ENCODE peak calls at places on chromosomes 1 and 21, in five cellular contexts. J, P, C, Z and R are unnamed samples.

GRCh38 chr1:203219171-203219570 is 10.3 kb downstream of the CHIT1 start:
- DNase-seq in J (no peak), P (no peak), C (no peak), Z (no peak), R (no peak)

GRCh38 chr1:28507247-28507645 is 1.4 kb downstream of the RCC1 start:
- DNase-seq in J (no peak), P (no peak), C (peak; percentile 59), Z (peak; percentile 53), R (no peak)

GRCh38 chr21:33801424-33802405 is 113.9 kb downstream of the ATP5PO start:
- DNase-seq in J (no peak), P (peak; percentile 1), C (no peak), Z (peak; percentile 36), R (peak; percentile 73)

GRCh38 chr1:197314672-197315071 is 46.6 kb downstream of the CRB1 start:
- DNase-seq in J (no peak), P (no peak), C (no peak), Z (no peak), R (no peak)

GRCh38 chr1:204741440-204741839 is 55.9 kb upstream of the LRRN2 start:
- DNase-seq in J (no peak), P (no peak), C (no peak), Z (no peak), R (no peak)

GRCh38 chr1:21655748-21656147 is 13.4 kb downstream of the RAP1GAP start:
- DNase-seq in J (no peak), P (peak; percentile 33), C (no peak), Z (no peak), R (peak; percentile 44)

GRCh38 chr1:156154317-156154749 is 948 bp downstream of the SEMA4A start:
- DNase-seq in J (no peak), P (no peak), C (no peak), Z (no peak), R (no peak)

GRCh38 chr1:201021333-201022177 is 2.0 kb downstream of the KIF21B start:
- DNase-seq in J (no peak), P (no peak), C (no peak), Z (no peak), R (no peak)

GRCh38 chr1:110235181-110235838 is 25.2 kb downstream of the KCNC4 start:
- DNase-seq in J (no peak), P (no peak), C (no peak), Z (no peak), R (no peak)

GRCh38 chr1:228085287-228085926 is 2.9 kb downstream of the ARF1 start:
- DNase-seq in J (no peak), P (peak; percentile 63), C (no peak), Z (peak; percentile 64), R (no peak)

GRCh38 chr21:33975548-33976081 is 60.0 kb upstream of the ATP5PO start:
- DNase-seq in J (peak; percentile 16), P (no peak), C (peak; percentile 64), Z (no peak), R (no peak)

GRCh38 chr1:158185770-158186705 is 5.3 kb downstream of the CD1D start:
- DNase-seq in J (no peak), P (no peak), C (no peak), Z (no peak), R (no peak)

GRCh38 chr1:65412984-65413375 is 7.5 kb upstream of the LEPR start:
- DNase-seq in J (no peak), P (no peak), C (no peak), Z (no peak), R (no peak)

GRCh38 chr1:1068077-1068373 is 6.1 kb downstream of the RNF223 start:
- DNase-seq in J (no peak), P (no peak), C (no peak), Z (no peak), R (no peak)

GRCh38 chr1:160096491-160097116 is 1.8 kb downstream of the IGSF8 start:
- DNase-seq in J (no peak), P (no peak), C (no peak), Z (no peak), R (no peak)

GRCh38 chr1:242673652-242674051 is 149.2 kb upstream of the PLD5 start:
- DNase-seq in J (no peak), P (no peak), C (no peak), Z (no peak), R (no peak)

GRCh38 chr1:230303822-230304221 is 122.3 kb downstream of the PGBD5 start:
- DNase-seq in J (no peak), P (no peak), C (no peak), Z (no peak), R (no peak)

GRCh38 chr1:22804333-22804906 is 93.8 kb downstream of the EPHB2 start:
- DNase-seq in J (no peak), P (no peak), C (no peak), Z (no peak), R (no peak)

GRCh38 chr1:201916649-201917249 is 28.1 kb downstream of the SHISA4 start:
- DNase-seq in J (no peak), P (peak; percentile 36), C (no peak), Z (peak; percentile 45), R (peak; percentile 58)

GRCh38 chr1:164689672-164690655 is 131.0 kb downstream of the PBX1 start:
- DNase-seq in J (no peak), P (no peak), C (no peak), Z (no peak), R (no peak)

GRCh38 chr1:5830771-5831599 is 161.2 kb downstream of the NPHP4 start:
- DNase-seq in J (no peak), P (no peak), C (no peak), Z (peak; percentile 36), R (peak; percentile 56)

GRCh38 chr1:110340207-110340468 is 961 bp downstream of the RBM15 start:
- DNase-seq in J (peak; percentile 19), P (no peak), C (no peak), Z (no peak), R (no peak)

GRCh38 chr1:70966018-70966638 is 81.5 kb downstream of the PTGER3 start:
- DNase-seq in J (no peak), P (peak; percentile 10), C (no peak), Z (no peak), R (peak; percentile 28)

GRCh38 chr1:150796374-150796773 is 11.7 kb downstream of the CTSK start:
- DNase-seq in J (no peak), P (no peak), C (no peak), Z (no peak), R (no peak)

GRCh38 chr1:3530931-3531818 is 76.7 kb downstream of the ARHGEF16 start:
- DNase-seq in J (peak; percentile 77), P (peak; percentile 67), C (peak; percentile 74), Z (peak; percentile 92), R (peak; percentile 95)

GRCh38 chr1:59879556-59879955 is 47.0 kb downstream of the CYP2J2 start:
- DNase-seq in J (peak; percentile 30), P (peak; percentile 65), C (peak; percentile 43), Z (peak; percentile 91), R (peak; percentile 84)

GRCh38 chr21:33286600-33287456 is 20.7 kb downstream of the IL10RB start:
- DNase-seq in J (no peak), P (peak; percentile 73), C (no peak), Z (no peak), R (no peak)

GRCh38 chr21:28906841-28907240 is 85.8 kb downstream of the LTN1 start:
- DNase-seq in J (no peak), P (no peak), C (no peak), Z (no peak), R (no peak)